ENCODE peak calls at places on chromosome 15, in six cellular contexts. J is stimulated activated CD8-positive, alpha-beta memory T cell treated with anti-CD3 and anti-CD28 coated beads, Interleukin-7, amount 100 ng/mL, for 1 hour; A is Ammon's horn; L is RWPE1; T is D341Med; G is ecto neural progenitor cell. W is an unnamed sample.

GRCh38 chr15:63246691-63247464 is 30.5 kb upstream of the APH1B start:
- DNase-seq in T (no peak), L (peak; percentile 28), A (no peak), G (no peak), J (no peak), W (peak; percentile 87)

GRCh38 chr15:64334530-64334929 is 21.4 kb downstream of the CSNK1G1 start:
- DNase-seq in T (no peak), G (no peak), A (no peak), J (no peak), L (no peak), W (no peak)

GRCh38 chr15:78203346-78204225 is 30.8 kb downstream of the ACSBG1 start:
- DNase-seq in J (no peak), L (no peak), T (peak; percentile 22), A (peak; percentile 88), G (no peak), W (no peak)

GRCh38 chr15:40276927-40277326 is 5.9 kb downstream of the ANKRD63 start:
- DNase-seq in T (no peak), J (no peak), A (no peak), L (no peak), G (no peak), W (no peak)

GRCh38 chr15:74795961-74796625 is 14.2 kb downstream of the CSK start:
- DNase-seq in J (no peak), T (no peak), L (no peak), A (no peak), G (no peak), W (no peak)

GRCh38 chr15:82021992-82022391 is 23.8 kb downstream of the MEX3B start:
- DNase-seq in A (no peak), T (no peak), L (peak; percentile 85), G (no peak), J (no peak), W (no peak)

GRCh38 chr15:43196760-43197548 is 11.8 kb downstream of the CCNDBP1 start:
- DNase-seq in A (no peak), J (no peak), G (no peak), L (no peak), T (no peak), W (no peak)

GRCh38 chr15:65326109-65326508 is 21.6 kb downstream of the RNU5B-1 start:
- DNase-seq in T (peak; percentile 30), G (peak; percentile 67), A (peak; percentile 43), L (no peak), J (no peak), W (no peak)

GRCh38 chr15:99076555-99077308 is 28.1 kb upstream of the SYNM start:
- DNase-seq in G (peak; percentile 57), L (peak; percentile 73), J (no peak), A (peak; percentile 86), T (peak; percentile 72), W (peak; percentile 58)

GRCh38 chr15:90598053-90598577 is 68.4 kb downstream of the CRTC3 start:
- DNase-seq in L (no peak), A (peak; percentile 61), T (no peak), J (no peak), G (no peak), W (peak; percentile 65)

GRCh38 chr15:90982135-90982534 is 12.2 kb downstream of the PRC1 start:
- DNase-seq in L (no peak), T (no peak), A (no peak), J (no peak), G (no peak), W (no peak)

GRCh38 chr15:45328663-45329062 is 49.7 kb downstream of the GATM start:
- DNase-seq in J (no peak), L (no peak), G (no peak), A (no peak), T (no peak), W (no peak)

GRCh38 chr15:101442272-101442671 is 47.2 kb downstream of the PCSK6 start:
- DNase-seq in A (no peak), L (no peak), J (no peak), T (no peak), G (no peak), W (no peak)

GRCh38 chr15:33915571-33916407 is 52.5 kb upstream of the CHRM5 start:
- DNase-seq in A (no peak), G (peak; percentile 53), T (no peak), L (no peak), J (no peak), W (peak; percentile 68)

GRCh38 chr15:89633585-89633984 is 21.7 kb downstream of the KIF7 start:
- DNase-seq in L (no peak), T (no peak), J (no peak), A (no peak), G (peak; percentile 24), W (no peak)

GRCh38 chr15:83873966-83874365 is 220.0 kb downstream of the ADAMTSL3 start:
- DNase-seq in J (no peak), T (no peak), L (no peak), G (no peak), A (no peak), W (no peak)

GRCh38 chr15:35078221-35078915 is 6.7 kb downstream of the NANOGP8 start:
- DNase-seq in L (peak; percentile 71), A (peak; percentile 84), G (no peak), J (no peak), T (peak; percentile 79), W (no peak)

GRCh38 chr15:44087578-44088190 is 107.4 kb downstream of the FRMD5 start:
- DNase-seq in T (no peak), J (no peak), A (no peak), L (peak; percentile 85), G (no peak), W (peak; percentile 73)

GRCh38 chr15:36903195-36903594 is 197.2 kb downstream of the MEIS2 start:
- DNase-seq in L (no peak), J (no peak), T (no peak), G (no peak), A (no peak), W (no peak)

GRCh38 chr15:89195836-89196235 is 25.5 kb downstream of the RLBP1 start:
- DNase-seq in G (no peak), A (no peak), L (no peak), J (no peak), T (no peak), W (no peak)

GRCh38 chr15:58260186-58260910 is 122.2 kb downstream of the AQP9 start:
- DNase-seq in L (peak; percentile 15), J (no peak), A (no peak), T (no peak), G (no peak), W (peak; percentile 95)

GRCh38 chr15:69045810-69046209 is 31.3 kb downstream of the NOX5 start:
- DNase-seq in A (no peak), G (peak; percentile 64), T (no peak), L (no peak), J (no peak), W (no peak)

GRCh38 chr15:70262591-70263274 is 165.0 kb upstream of the TLE3 start:
- DNase-seq in T (no peak), L (no peak), G (no peak), A (peak; percentile 61), J (no peak), W (no peak)

GRCh38 chr15:62035256-62035908 is 24.9 kb downstream of the VPS13C start:
- DNase-seq in T (no peak), J (no peak), L (peak; percentile 44), G (no peak), A (no peak), W (no peak)

GRCh38 chr15:28918141-28918983 is 32.6 kb downstream of the APBA2 start:
- DNase-seq in T (no peak), L (peak; percentile 16), G (peak; percentile 85), J (no peak), A (no peak), W (no peak)

GRCh38 chr15:74209997-74210573 is 7.5 kb upstream of the STRA6 start:
- DNase-seq in T (no peak), A (no peak), J (no peak), G (no peak), L (no peak), W (no peak)

GRCh38 chr15:44811347-44811746 is 75.0 kb downstream of the TRIM69 start:
- DNase-seq in A (no peak), J (no peak), L (no peak), T (no peak), G (no peak), W (no peak)

GRCh38 chr15:26365077-26365476 is 407.8 kb downstream of the GABRB3 start:
- DNase-seq in G (no peak), J (no peak), A (no peak), L (no peak), T (no peak), W (no peak)

GRCh38 chr15:50563756-50564155 is 17.3 kb upstream of the USP50 start:
- DNase-seq in L (no peak), J (no peak), A (no peak), T (no peak), G (no peak), W (no peak)

GRCh38 chr15:72156928-72157327 is 38.7 kb downstream of the SENP8 start:
- DNase-seq in L (no peak), T (no peak), A (no peak), J (no peak), G (no peak), W (no peak)

GRCh38 chr15:80536231-80536630 is 132.0 kb downstream of the ARNT2 start:
- DNase-seq in G (no peak), L (no peak), J (no peak), A (no peak), T (no peak), W (no peak)

GRCh38 chr15:85749261-85750151 is 45.2 kb downstream of the KLHL25 start:
- DNase-seq in A (no peak), G (peak; percentile 46), T (peak; percentile 33), L (no peak), J (no peak), W (no peak)

W was measured in PC-9.